ENCODE peak calls at places on chromosomes 4 and X, in four cellular contexts. One of them, this sample, is unnamed.

GRCh38 chr4:8643441-8643840 is 50.9 kb downstream of the CPZ start:
- DNase-seq in HEK293T: no peak
- DNase-seq in upper lobe of left lung: no peak
- DNase-seq in midbrain: no peak
- DNase-seq in this sample: no peak

GRCh38 chrX:64204701-64205440 is 637 bp downstream of the AMER1 start:
- DNase-seq in HEK293T: peak
- DNase-seq in upper lobe of left lung: peak
- DNase-seq in midbrain: peak
- DNase-seq in this sample: peak

GRCh38 chrX:63746715-63747114 is 38.3 kb downstream of the ARHGEF9 start:
- DNase-seq in HEK293T: no peak
- DNase-seq in upper lobe of left lung: no peak
- DNase-seq in midbrain: no peak
- DNase-seq in this sample: no peak

GRCh38 chrX:24398766-24399165 is 38.3 kb downstream of the SUPT20HL1 start:
- DNase-seq in HEK293T: no peak
- DNase-seq in upper lobe of left lung: no peak
- DNase-seq in midbrain: no peak
- DNase-seq in this sample: no peak

GRCh38 chrX:107677501-107677901 is 49.2 kb downstream of the PRPS1 start:
- DNase-seq in HEK293T: no peak
- DNase-seq in upper lobe of left lung: peak
- DNase-seq in midbrain: no peak
- DNase-seq in this sample: no peak

GRCh38 chrX:644304-645023 is 13.9 kb downstream of the SHOX start:
- DNase-seq in HEK293T: no peak
- DNase-seq in upper lobe of left lung: no peak
- DNase-seq in midbrain: no peak
- DNase-seq in this sample: no peak

GRCh38 chrX:147476008-147476407 is 435.7 kb upstream of the FMR1 start:
- DNase-seq in HEK293T: peak
- DNase-seq in upper lobe of left lung: peak
- DNase-seq in midbrain: no peak
- DNase-seq in this sample: no peak

GRCh38 chr4:185761352-185762235 is 50.4 kb downstream of the SORBS2 start:
- DNase-seq in HEK293T: no peak
- DNase-seq in upper lobe of left lung: no peak
- DNase-seq in midbrain: no peak
- DNase-seq in this sample: no peak

GRCh38 chr4:58247792-58248191 is 1137.6 kb upstream of the IGFBP7 start:
- DNase-seq in HEK293T: peak
- DNase-seq in upper lobe of left lung: no peak
- DNase-seq in midbrain: no peak
- DNase-seq in this sample: no peak

GRCh38 chr4:8414377-8414776 is 26.1 kb downstream of the ACOX3 start:
- DNase-seq in HEK293T: no peak
- DNase-seq in upper lobe of left lung: no peak
- DNase-seq in midbrain: no peak
- DNase-seq in this sample: no peak

GRCh38 chr4:163048447-163048846 is 118.2 kb downstream of the NAF1 start:
- DNase-seq in HEK293T: peak
- DNase-seq in upper lobe of left lung: peak
- DNase-seq in midbrain: no peak
- DNase-seq in this sample: peak

GRCh38 chr4:6338951-6339817 is 69.5 kb downstream of the WFS1 start:
- DNase-seq in HEK293T: no peak
- DNase-seq in upper lobe of left lung: no peak
- DNase-seq in midbrain: no peak
- DNase-seq in this sample: no peak

GRCh38 chrX:24423960-24424359 is 41.1 kb upstream of the PDK3 start:
- DNase-seq in HEK293T: no peak
- DNase-seq in upper lobe of left lung: no peak
- DNase-seq in midbrain: no peak
- DNase-seq in this sample: no peak

GRCh38 chrX:78945186-78945912 is at the start of gene P2RY10:
- DNase-seq in HEK293T: no peak
- DNase-seq in upper lobe of left lung: no peak
- DNase-seq in midbrain: no peak
- DNase-seq in this sample: no peak

GRCh38 chr4:121736735-121737351 is 28.1 kb downstream of the SMIM43 start:
- DNase-seq in HEK293T: peak
- DNase-seq in upper lobe of left lung: no peak
- DNase-seq in midbrain: peak
- DNase-seq in this sample: peak

GRCh38 chrX:120561634-120562568 is 1.1 kb upstream of the CUL4B start:
- DNase-seq in HEK293T: no peak
- DNase-seq in upper lobe of left lung: no peak
- DNase-seq in midbrain: no peak
- DNase-seq in this sample: peak

GRCh38 chr4:53659737-53660136 is 68.5 kb upstream of the LNX1 start:
- DNase-seq in HEK293T: no peak
- DNase-seq in upper lobe of left lung: no peak
- DNase-seq in midbrain: no peak
- DNase-seq in this sample: no peak

GRCh38 chrX:40009890-40010289 is 87.9 kb downstream of the BCOR start:
- DNase-seq in HEK293T: no peak
- DNase-seq in upper lobe of left lung: no peak
- DNase-seq in midbrain: no peak
- DNase-seq in this sample: no peak

GRCh38 chrX:12947545-12948235 is 27.2 kb upstream of the TMSB4X start:
- DNase-seq in HEK293T: no peak
- DNase-seq in upper lobe of left lung: no peak
- DNase-seq in midbrain: no peak
- DNase-seq in this sample: no peak

GRCh38 chr4:69056921-69057562 is 39.2 kb upstream of the UGT2B7 start:
- DNase-seq in HEK293T: no peak
- DNase-seq in upper lobe of left lung: no peak
- DNase-seq in midbrain: no peak
- DNase-seq in this sample: no peak

GRCh38 chr4:24933684-24934275 is 20.9 kb upstream of the CCDC149 start:
- DNase-seq in HEK293T: no peak
- DNase-seq in upper lobe of left lung: no peak
- DNase-seq in midbrain: no peak
- DNase-seq in this sample: no peak

GRCh38 chrX:33205321-33205720 is 6.0 kb downstream of the DMD start:
- DNase-seq in HEK293T: no peak
- DNase-seq in upper lobe of left lung: no peak
- DNase-seq in midbrain: no peak
- DNase-seq in this sample: no peak

GRCh38 chr4:41600243-41600642 is 62.3 kb downstream of the LIMCH1 start:
- DNase-seq in HEK293T: no peak
- DNase-seq in upper lobe of left lung: no peak
- DNase-seq in midbrain: no peak
- DNase-seq in this sample: no peak

This sample was measured in Ammon's horn.